ENCODE peak calls at places on chromosomes 16 and 17, in six cellular contexts. N is NAMALWA; U is T-helper 9 cell; B is heart left ventricle; G is HT1080; R is activated naive CD4-positive, alpha-beta T cell. M is an unnamed sample.

GRCh38 chr16:16075463-16076399 is 126.3 kb downstream of the ABCC1 start:
- DNase-seq in N (no peak), U (no peak), B (peak), G (no peak), R (no peak), M (peak)

GRCh38 chr17:10613775-10614513 is 43.2 kb downstream of the MYH3 start:
- DNase-seq in N (no peak), U (no peak), B (no peak), G (peak), R (no peak), M (no peak)

GRCh38 chr17:2239882-2240430 is 63.6 kb downstream of the SMG6 start:
- DNase-seq in N (peak), U (no peak), B (peak), G (peak), R (no peak), M (peak)

GRCh38 chr16:9836118-9836736 is 346.0 kb downstream of the GRIN2A start:
- DNase-seq in N (peak), U (no peak), B (no peak), G (no peak), R (no peak), M (no peak)

GRCh38 chr16:89602273-89602951 is 11.0 kb upstream of the DPEP1 start:
- DNase-seq in N (peak), U (peak), B (no peak), G (peak), R (peak), M (no peak)

GRCh38 chr16:22297114-22297870 is at the start of gene POLR3E:
- DNase-seq in N (peak), U (peak), B (peak), G (peak), R (peak), M (peak)

GRCh38 chr16:25037221-25037620 is 22.1 kb upstream of the ARHGAP17 start:
- DNase-seq in N (no peak), U (no peak), B (no peak), G (no peak), R (no peak), M (no peak)

GRCh38 chr16:89583895-89584644 is 8.5 kb downstream of the CPNE7 start:
- DNase-seq in N (no peak), U (no peak), B (no peak), G (no peak), R (no peak), M (no peak)

GRCh38 chr16:35516551-35516950 is 2057.1 kb downstream of the TP53TG3F start:
- DNase-seq in N (no peak), U (no peak), B (no peak), G (peak), R (no peak), M (no peak)

GRCh38 chr17:31564883-31565297 is 173.4 kb downstream of the RAB11FIP4 start:
- DNase-seq in N (no peak), U (no peak), B (no peak), G (no peak), R (no peak), M (no peak)

GRCh38 chr16:12494716-12495115 is 309.0 kb downstream of the CPPED1 start:
- DNase-seq in N (no peak), U (no peak), B (no peak), G (no peak), R (no peak), M (no peak)

GRCh38 chr16:79931721-79932120 is 331.2 kb upstream of the MAF start:
- DNase-seq in N (no peak), U (no peak), B (no peak), G (no peak), R (no peak), M (no peak)

GRCh38 chr16:73057369-73058210 is 9.7 kb upstream of the ZFHX3 start:
- DNase-seq in N (peak), U (no peak), B (peak), G (no peak), R (no peak), M (no peak)

GRCh38 chr17:50386451-50386994 is 10.8 kb downstream of the LRRC59 start:
- DNase-seq in N (no peak), U (no peak), B (no peak), G (no peak), R (no peak), M (no peak)

GRCh38 chr16:66511615-66512500 is 38.1 kb downstream of the TK2 start:
- DNase-seq in N (no peak), U (no peak), B (peak), G (peak), R (no peak), M (no peak)

GRCh38 chr16:21614896-21615295 is 15.5 kb downstream of the METTL9 start:
- DNase-seq in N (peak), U (no peak), B (no peak), G (no peak), R (no peak), M (no peak)

M was measured in right atrium auricular region.